ENCODE peak calls at places on chromosomes 13 and 19, in six cellular contexts. V is EL, N is nucleus accumbens, L is Calu3, J is right cardiac atrium, W is RWPE2. I is an unnamed sample.

GRCh38 chr19:19911150-19911549 is 10.4 kb downstream of the ZNF93 start:
- DNase-seq in V (peak; percentile 27), N (no peak), L (no peak), J (no peak), W (no peak), I (no peak)

GRCh38 chr13:72643339-72643989 is 84.0 kb downstream of the MZT1 start:
- DNase-seq in V (peak; percentile 45), N (peak; percentile 23), L (peak; percentile 35), J (peak; percentile 47), W (peak; percentile 51), I (peak; percentile 1)

GRCh38 chr13:97849305-97849704 is 104.2 kb upstream of the IPO5 start:
- DNase-seq in V (peak; percentile 25), N (no peak), L (no peak), J (no peak), W (no peak), I (no peak)

GRCh38 chr19:32041681-32042292 is 303.6 kb upstream of the ZNF507 start:
- DNase-seq in V (no peak), N (peak; percentile 53), L (no peak), J (peak; percentile 65), W (no peak), I (no peak)

GRCh38 chr13:103097366-103097928 is 31.2 kb upstream of the SLC10A2 start:
- DNase-seq in V (no peak), N (peak; percentile 65), L (no peak), J (no peak), W (no peak), I (no peak)

GRCh38 chr19:12676928-12677327 is 4.8 kb downstream of the DHPS start:
- DNase-seq in V (no peak), N (no peak), L (no peak), J (peak; percentile 53), W (no peak), I (no peak)

GRCh38 chr19:932647-933552 is 7.1 kb downstream of the ARID3A start:
- DNase-seq in V (peak; percentile 98), N (no peak), L (peak; percentile 31), J (peak; percentile 89), W (peak; percentile 85), I (peak; percentile 33)

GRCh38 chr13:108967371-108967770 is 338.0 kb downstream of the MYO16 start:
- DNase-seq in V (no peak), N (no peak), L (no peak), J (no peak), W (no peak), I (no peak)

GRCh38 chr13:86976521-86977324 is 694.4 kb upstream of the SLITRK5 start:
- DNase-seq in V (no peak), N (no peak), L (no peak), J (no peak), W (no peak), I (no peak)

GRCh38 chr13:40187324-40187795 is 479.1 kb downstream of the FOXO1 start:
- DNase-seq in V (no peak), N (no peak), L (no peak), J (no peak), W (no peak), I (no peak)

GRCh38 chr13:67107973-67108372 is 122.2 kb downstream of the PCDH9 start:
- DNase-seq in V (no peak), N (no peak), L (no peak), J (no peak), W (no peak), I (no peak)

GRCh38 chr13:26440111-26440510 is 117.4 kb upstream of the WASF3 start:
- DNase-seq in V (peak; percentile 33), N (no peak), L (no peak), J (no peak), W (no peak), I (no peak)

GRCh38 chr13:37207646-37208045 is 102.2 kb upstream of the CSNK1A1L start:
- DNase-seq in V (no peak), N (no peak), L (no peak), J (no peak), W (no peak), I (no peak)

GRCh38 chr13:99067160-99067985 is 89.5 kb upstream of the DOCK9 start:
- DNase-seq in V (peak; percentile 89), N (no peak), L (no peak), J (no peak), W (no peak), I (no peak)

GRCh38 chr19:50322931-50323781 is 6.0 kb downstream of the KCNC3 start:
- DNase-seq in V (no peak), N (no peak), L (no peak), J (no peak), W (no peak), I (no peak)

GRCh38 chr13:30119476-30119875 is 187.9 kb downstream of the KATNAL1 start:
- DNase-seq in V (peak; percentile 94), N (no peak), L (no peak), J (no peak), W (no peak), I (no peak)

GRCh38 chr13:99985886-99986527 is 4.4 kb downstream of the ZIC2 start:
- DNase-seq in V (no peak), N (no peak), L (no peak), J (no peak), W (no peak), I (no peak)

GRCh38 chr13:40315416-40316064 is 350.9 kb downstream of the FOXO1 start:
- DNase-seq in V (no peak), N (no peak), L (no peak), J (no peak), W (no peak), I (no peak)

GRCh38 chr13:111462944-111463343 is 142.5 kb downstream of the TEX29 start:
- DNase-seq in V (no peak), N (no peak), L (no peak), J (no peak), W (no peak), I (no peak)